ENCODE peak calls at places on chromosome 2, in six cellular contexts. N, I, E, X, R and A are unnamed samples.

GRCh38 chr2:39516347-39517101 is 79.4 kb upstream of the MAP4K3 start:
- DNase-seq in N (no peak), E (no peak), I (peak), X (peak), R (no peak), A (no peak)

GRCh38 chr2:236172238-236172865 is 4.2 kb upstream of the GBX2 start:
- DNase-seq in R (no peak), X (no peak), I (no peak), E (no peak), N (no peak), A (no peak)

GRCh38 chr2:105796791-105797190 is 52.1 kb downstream of the NCK2 start:
- DNase-seq in R (no peak), X (no peak), E (no peak), N (no peak), I (no peak), A (no peak)

GRCh38 chr2:108612153-108612513 is 77.9 kb downstream of the LIMS1 start:
- DNase-seq in I (peak), X (no peak), N (no peak), E (no peak), R (peak), A (peak)

GRCh38 chr2:178514664-178515063 is 34.4 kb downstream of the PLEKHA3 start:
- DNase-seq in R (peak), E (no peak), N (peak), I (peak), X (no peak), A (peak)

GRCh38 chr2:15038373-15039364 is 406.2 kb downstream of the LRATD1 start:
- DNase-seq in R (peak), X (no peak), N (no peak), E (no peak), I (peak), A (no peak)

GRCh38 chr2:142682528-142682927 is 194.9 kb upstream of the KYNU start:
- DNase-seq in E (no peak), N (peak), I (peak), X (no peak), R (no peak), A (no peak)

GRCh38 chr2:149768320-149768799 is 180.8 kb upstream of the MMADHC start:
- DNase-seq in I (no peak), N (no peak), X (no peak), R (no peak), E (no peak), A (no peak)

GRCh38 chr2:18603867-18604572 is 14.7 kb upstream of the NT5C1B start:
- DNase-seq in I (peak), R (no peak), X (no peak), N (no peak), E (no peak), A (no peak)

GRCh38 chr2:178412047-178412446 is 38.9 kb downstream of the PRKRA start:
- DNase-seq in I (no peak), R (no peak), X (no peak), E (no peak), N (no peak), A (no peak)

GRCh38 chr2:121189656-121190381 is 95.2 kb downstream of the TFCP2L1 start:
- DNase-seq in N (no peak), E (no peak), I (no peak), X (no peak), R (no peak), A (no peak)

GRCh38 chr2:176115883-176116813 is at the start of gene HOXD10:
- DNase-seq in X (no peak), R (no peak), E (peak), N (no peak), I (no peak), A (no peak)